ENCODE peak calls at places on chromosomes 7 and 10, in eight cellular contexts. One of them, this sample, is unnamed.

GRCh38 chr7:151599401-151600227 is 79.9 kb upstream of the RHEB start:
- DNase-seq in neural crest cell: no peak
- DNase-seq in brain microvascular endothelial cell: peak; percentile 92
- DNase-seq in endodermal cell: no peak
- DNase-seq in HFFc6: peak; percentile 86
- DNase-seq in IMR-90: peak; percentile 93
- DNase-seq in fibroblast of pulmonary artery: peak; percentile 91
- DNase-seq in kidney epithelial cell: peak; percentile 90
- DNase-seq in this sample: peak; percentile 94

GRCh38 chr7:50204576-50204975 is 99.9 kb upstream of the IKZF1 start:
- DNase-seq in neural crest cell: no peak
- DNase-seq in brain microvascular endothelial cell: no peak
- DNase-seq in endodermal cell: peak; percentile 14
- DNase-seq in HFFc6: no peak
- DNase-seq in IMR-90: no peak
- DNase-seq in fibroblast of pulmonary artery: no peak
- DNase-seq in kidney epithelial cell: no peak
- DNase-seq in this sample: no peak

GRCh38 chr7:112550468-112551060 is 69.8 kb downstream of the LSMEM1 start:
- DNase-seq in neural crest cell: peak; percentile 12
- DNase-seq in brain microvascular endothelial cell: peak; percentile 62
- DNase-seq in endodermal cell: peak; percentile 63
- DNase-seq in HFFc6: peak; percentile 62
- DNase-seq in IMR-90: peak; percentile 71
- DNase-seq in fibroblast of pulmonary artery: peak; percentile 84
- DNase-seq in kidney epithelial cell: no peak
- DNase-seq in this sample: peak; percentile 86

GRCh38 chr10:124679401-124679800 is 64.8 kb downstream of the FAM53B start:
- DNase-seq in neural crest cell: no peak
- DNase-seq in brain microvascular endothelial cell: no peak
- DNase-seq in endodermal cell: no peak
- DNase-seq in HFFc6: no peak
- DNase-seq in IMR-90: no peak
- DNase-seq in fibroblast of pulmonary artery: no peak
- DNase-seq in kidney epithelial cell: no peak
- DNase-seq in this sample: no peak

GRCh38 chr7:111364413-111364812 is 197.9 kb downstream of the IMMP2L start:
- DNase-seq in neural crest cell: no peak
- DNase-seq in brain microvascular endothelial cell: peak; percentile 82
- DNase-seq in endodermal cell: no peak
- DNase-seq in HFFc6: peak; percentile 62
- DNase-seq in IMR-90: peak; percentile 81
- DNase-seq in fibroblast of pulmonary artery: peak; percentile 17
- DNase-seq in kidney epithelial cell: no peak
- DNase-seq in this sample: peak; percentile 59

GRCh38 chr10:6840093-6840763 is 260.2 kb upstream of the PRKCQ start:
- DNase-seq in neural crest cell: no peak
- DNase-seq in brain microvascular endothelial cell: no peak
- DNase-seq in endodermal cell: no peak
- DNase-seq in HFFc6: no peak
- DNase-seq in IMR-90: no peak
- DNase-seq in fibroblast of pulmonary artery: peak; percentile 16
- DNase-seq in kidney epithelial cell: no peak
- DNase-seq in this sample: peak; percentile 53

GRCh38 chr10:132326925-132327324 is 5.1 kb upstream of the LRRC27 start:
- DNase-seq in neural crest cell: no peak
- DNase-seq in brain microvascular endothelial cell: no peak
- DNase-seq in endodermal cell: no peak
- DNase-seq in HFFc6: no peak
- DNase-seq in IMR-90: no peak
- DNase-seq in fibroblast of pulmonary artery: no peak
- DNase-seq in kidney epithelial cell: no peak
- DNase-seq in this sample: no peak

GRCh38 chr7:74454948-74455804 is 1.5 kb downstream of the GTF2IRD1 start:
- DNase-seq in neural crest cell: no peak
- DNase-seq in brain microvascular endothelial cell: no peak
- DNase-seq in endodermal cell: peak; percentile 69
- DNase-seq in HFFc6: no peak
- DNase-seq in IMR-90: no peak
- DNase-seq in fibroblast of pulmonary artery: no peak
- DNase-seq in kidney epithelial cell: no peak
- DNase-seq in this sample: no peak

GRCh38 chr7:151245360-151246160 is 2.9 kb downstream of the SMARCD3 start:
- DNase-seq in neural crest cell: peak; percentile 59
- DNase-seq in brain microvascular endothelial cell: no peak
- DNase-seq in endodermal cell: peak; percentile 86
- DNase-seq in HFFc6: no peak
- DNase-seq in IMR-90: no peak
- DNase-seq in fibroblast of pulmonary artery: no peak
- DNase-seq in kidney epithelial cell: no peak
- DNase-seq in this sample: peak; percentile 33

DNA sequence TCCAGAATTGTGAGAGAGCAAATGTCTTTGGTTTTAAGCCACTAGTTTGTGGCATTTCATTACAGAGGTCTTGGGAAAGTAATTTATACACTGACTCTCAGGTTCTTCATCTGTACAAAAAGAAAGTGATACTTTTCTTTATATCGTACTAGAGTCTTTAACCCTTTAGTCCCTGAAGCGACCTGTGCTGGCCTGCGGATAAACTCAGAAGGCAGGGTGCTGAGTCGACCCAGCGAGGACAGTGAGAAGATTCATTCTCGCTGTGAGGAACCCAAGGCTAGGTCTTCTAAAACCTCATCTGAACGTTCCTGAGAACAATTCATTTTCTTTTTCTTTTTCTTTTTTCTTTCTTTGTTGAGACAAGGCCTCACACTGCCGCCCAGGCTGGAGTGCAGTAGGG is 514.2 kb upstream of the MGMT start:
- DNase-seq in neural crest cell: no peak
- DNase-seq in brain microvascular endothelial cell: no peak
- DNase-seq in endodermal cell: no peak
- DNase-seq in HFFc6: no peak
- DNase-seq in IMR-90: no peak
- DNase-seq in fibroblast of pulmonary artery: no peak
- DNase-seq in kidney epithelial cell: no peak
- DNase-seq in this sample: no peak
- TF ChIP-seq CTCF in neural crest cell: no peak
- TF ChIP-seq CTCF in brain microvascular endothelial cell: no peak
- TF ChIP-seq CTCF in endodermal cell: no peak
- TF ChIP-seq CTCF in HFFc6: no peak
- TF ChIP-seq CTCF in IMR-90: no peak
- TF ChIP-seq CTCF in fibroblast of pulmonary artery: no peak
- TF ChIP-seq CTCF in kidney epithelial cell: no peak
- TF ChIP-seq CTCF in this sample: no peak

GRCh38 chr7:26091933-26092332 is 60.1 kb upstream of the NFE2L3 start:
- DNase-seq in neural crest cell: no peak
- DNase-seq in brain microvascular endothelial cell: no peak
- DNase-seq in endodermal cell: peak; percentile 59
- DNase-seq in HFFc6: no peak
- DNase-seq in IMR-90: peak; percentile 13
- DNase-seq in fibroblast of pulmonary artery: peak; percentile 10
- DNase-seq in kidney epithelial cell: no peak
- DNase-seq in this sample: peak; percentile 5
- TF ChIP-seq CTCF in neural crest cell: peak; percentile 49
- TF ChIP-seq CTCF in brain microvascular endothelial cell: peak; percentile 55
- TF ChIP-seq CTCF in endodermal cell: peak; percentile 62
- TF ChIP-seq CTCF in HFFc6: peak; percentile 31
- TF ChIP-seq CTCF in IMR-90: peak; percentile 14
- TF ChIP-seq CTCF in fibroblast of pulmonary artery: peak; percentile 27
- TF ChIP-seq CTCF in kidney epithelial cell: peak; percentile 28
- TF ChIP-seq CTCF in this sample: peak; percentile 16

GRCh38 chr10:15859865-15860691 is at the start of gene MINDY3:
- DNase-seq in neural crest cell: peak; percentile 56
- DNase-seq in brain microvascular endothelial cell: peak; percentile 54
- DNase-seq in endodermal cell: peak; percentile 90
- DNase-seq in HFFc6: peak; percentile 59
- DNase-seq in IMR-90: peak; percentile 74
- DNase-seq in fibroblast of pulmonary artery: peak; percentile 80
- DNase-seq in kidney epithelial cell: peak; percentile 47
- DNase-seq in this sample: peak; percentile 82
- TF ChIP-seq CTCF in neural crest cell: no peak
- TF ChIP-seq CTCF in brain microvascular endothelial cell: no peak
- TF ChIP-seq CTCF in endodermal cell: no peak
- TF ChIP-seq CTCF in HFFc6: no peak
- TF ChIP-seq CTCF in IMR-90: no peak
- TF ChIP-seq CTCF in fibroblast of pulmonary artery: no peak
- TF ChIP-seq CTCF in kidney epithelial cell: no peak
- TF ChIP-seq CTCF in this sample: no peak

GRCh38 chr7:159062596-159062995 is 82.1 kb downstream of the VIPR2 start:
- DNase-seq in neural crest cell: no peak
- DNase-seq in brain microvascular endothelial cell: no peak
- DNase-seq in endodermal cell: no peak
- DNase-seq in HFFc6: no peak
- DNase-seq in IMR-90: no peak
- DNase-seq in fibroblast of pulmonary artery: no peak
- DNase-seq in kidney epithelial cell: no peak
- DNase-seq in this sample: no peak

GRCh38 chr7:159064816-159065130 is 79.9 kb downstream of the VIPR2 start:
- DNase-seq in neural crest cell: no peak
- DNase-seq in brain microvascular endothelial cell: no peak
- DNase-seq in endodermal cell: no peak
- DNase-seq in HFFc6: no peak
- DNase-seq in IMR-90: no peak
- DNase-seq in fibroblast of pulmonary artery: no peak
- DNase-seq in kidney epithelial cell: no peak
- DNase-seq in this sample: no peak

GRCh38 chr7:159061674-159062212 is 82.9 kb downstream of the VIPR2 start:
- DNase-seq in neural crest cell: no peak
- DNase-seq in brain microvascular endothelial cell: peak; percentile 65
- DNase-seq in endodermal cell: peak; percentile 92
- DNase-seq in HFFc6: no peak
- DNase-seq in IMR-90: no peak
- DNase-seq in fibroblast of pulmonary artery: no peak
- DNase-seq in kidney epithelial cell: no peak
- DNase-seq in this sample: no peak

GRCh38 chr7:159064121-159064815 is 80.4 kb downstream of the VIPR2 start:
- DNase-seq in neural crest cell: no peak
- DNase-seq in brain microvascular endothelial cell: no peak
- DNase-seq in endodermal cell: no peak
- DNase-seq in HFFc6: no peak
- DNase-seq in IMR-90: no peak
- DNase-seq in fibroblast of pulmonary artery: no peak
- DNase-seq in kidney epithelial cell: no peak
- DNase-seq in this sample: no peak

GRCh38 chr7:159063046-159063840 is 81.4 kb downstream of the VIPR2 start:
- DNase-seq in neural crest cell: no peak
- DNase-seq in brain microvascular endothelial cell: no peak
- DNase-seq in endodermal cell: no peak
- DNase-seq in HFFc6: no peak
- DNase-seq in IMR-90: no peak
- DNase-seq in fibroblast of pulmonary artery: no peak
- DNase-seq in kidney epithelial cell: no peak
- DNase-seq in this sample: no peak
- TF ChIP-seq CTCF in neural crest cell: no peak
- TF ChIP-seq CTCF in brain microvascular endothelial cell: no peak
- TF ChIP-seq CTCF in endodermal cell: no peak
- TF ChIP-seq CTCF in HFFc6: no peak
- TF ChIP-seq CTCF in IMR-90: no peak
- TF ChIP-seq CTCF in fibroblast of pulmonary artery: no peak
- TF ChIP-seq CTCF in kidney epithelial cell: no peak
- TF ChIP-seq CTCF in this sample: no peak

GRCh38 chr10:97550336-97551149 is 22.0 kb upstream of the ANKRD2 start:
- DNase-seq in neural crest cell: no peak
- DNase-seq in brain microvascular endothelial cell: no peak
- DNase-seq in endodermal cell: peak; percentile 83
- DNase-seq in HFFc6: no peak
- DNase-seq in IMR-90: no peak
- DNase-seq in fibroblast of pulmonary artery: no peak
- DNase-seq in kidney epithelial cell: no peak
- DNase-seq in this sample: no peak

GRCh38 chr10:97551271-97551670 is 21.3 kb upstream of the ANKRD2 start:
- DNase-seq in neural crest cell: no peak
- DNase-seq in brain microvascular endothelial cell: no peak
- DNase-seq in endodermal cell: no peak
- DNase-seq in HFFc6: no peak
- DNase-seq in IMR-90: no peak
- DNase-seq in fibroblast of pulmonary artery: no peak
- DNase-seq in kidney epithelial cell: no peak
- DNase-seq in this sample: no peak

GRCh38 chr10:97548828-97549455 is 23.6 kb upstream of the ANKRD2 start:
- DNase-seq in neural crest cell: no peak
- DNase-seq in brain microvascular endothelial cell: no peak
- DNase-seq in endodermal cell: no peak
- DNase-seq in HFFc6: no peak
- DNase-seq in IMR-90: no peak
- DNase-seq in fibroblast of pulmonary artery: no peak
- DNase-seq in kidney epithelial cell: no peak
- DNase-seq in this sample: no peak

GRCh38 chr10:97549587-97550322 is 22.8 kb upstream of the ANKRD2 start:
- DNase-seq in neural crest cell: no peak
- DNase-seq in brain microvascular endothelial cell: no peak
- DNase-seq in endodermal cell: peak; percentile 79
- DNase-seq in HFFc6: no peak
- DNase-seq in IMR-90: no peak
- DNase-seq in fibroblast of pulmonary artery: peak; percentile 14
- DNase-seq in kidney epithelial cell: no peak
- DNase-seq in this sample: no peak

GRCh38 chr10:97553575-97554100 is 18.9 kb upstream of the ANKRD2 start:
- DNase-seq in neural crest cell: peak; percentile 56
- DNase-seq in brain microvascular endothelial cell: peak; percentile 59
- DNase-seq in endodermal cell: peak; percentile 96
- DNase-seq in HFFc6: peak; percentile 66
- DNase-seq in IMR-90: peak; percentile 70
- DNase-seq in fibroblast of pulmonary artery: peak; percentile 75
- DNase-seq in kidney epithelial cell: no peak
- DNase-seq in this sample: peak; percentile 79
- TF ChIP-seq CTCF in neural crest cell: peak; percentile 84
- TF ChIP-seq CTCF in brain microvascular endothelial cell: peak; percentile 96
- TF ChIP-seq CTCF in endodermal cell: peak; percentile 91
- TF ChIP-seq CTCF in HFFc6: peak; percentile 88
- TF ChIP-seq CTCF in IMR-90: peak; percentile 91
- TF ChIP-seq CTCF in fibroblast of pulmonary artery: peak; percentile 97
- TF ChIP-seq CTCF in kidney epithelial cell: peak; percentile 91
- TF ChIP-seq CTCF in this sample: peak; percentile 97

GRCh38 chr7:31814187-31814586 is 127.2 kb downstream of the PPP1R17 start:
- DNase-seq in neural crest cell: peak; percentile 3
- DNase-seq in brain microvascular endothelial cell: peak; percentile 22
- DNase-seq in endodermal cell: peak; percentile 61
- DNase-seq in HFFc6: no peak
- DNase-seq in IMR-90: no peak
- DNase-seq in fibroblast of pulmonary artery: peak; percentile 22
- DNase-seq in kidney epithelial cell: no peak
- DNase-seq in this sample: peak; percentile 31
- TF ChIP-seq CTCF in neural crest cell: peak; percentile 45
- TF ChIP-seq CTCF in brain microvascular endothelial cell: peak; percentile 55
- TF ChIP-seq CTCF in endodermal cell: peak; percentile 78
- TF ChIP-seq CTCF in HFFc6: peak; percentile 34
- TF ChIP-seq CTCF in IMR-90: peak; percentile 27
- TF ChIP-seq CTCF in fibroblast of pulmonary artery: peak; percentile 19
- TF ChIP-seq CTCF in kidney epithelial cell: peak; percentile 27
- TF ChIP-seq CTCF in this sample: peak; percentile 16

This sample was measured in cardiac fibroblast.